ENCODE peak calls at places on chromosomes 4 and X, in four cellular contexts. H is left ventricle myocardium inferior, W is testis, K is cardiac muscle cell. T is an unnamed sample. For H3K4me1 and H3K9me3, the result is how much of the 10 kb centered on the place peaks cover.

GRCh38 chr4:158162637-158163036 is 10.2 kb downstream of the GASK1B start:
- DNase-seq in H (no peak), W (no peak), K (no peak), T (no peak)

GRCh38 chr4:159127745-159128518 is 25.1 kb downstream of the RAPGEF2 start:
- DNase-seq in H (no peak), W (no peak), K (no peak), T (no peak)

GRCh38 chr4:78057135-78057599 is at the start of gene FRAS1:
- DNase-seq in H (peak), W (peak), K (peak), T (peak)

GRCh38 chrX:120727503-120727902 is 97.6 kb upstream of the C1GALT1C1 start:
- DNase-seq in H (no peak), W (no peak), K (no peak), T (no peak)

GRCh38 chrX:136209016-136209738 is 42.0 kb downstream of the MAP7D3 start:
- DNase-seq in H (peak), W (peak), K (peak), T (no peak)

GRCh38 chr4:4857809-4858508 is 1.5 kb upstream of the MSX1 start:
- DNase-seq in H (no peak), W (no peak), K (no peak), T (no peak)

GRCh38 chr4:111399523-111400135 is 745.6 kb upstream of the FAM241A start:
- DNase-seq in H (no peak), W (no peak), K (no peak), T (no peak)

GRCh38 chr4:122715221-122715620 is 17.3 kb upstream of the BBS12 start:
- DNase-seq in H (no peak), W (no peak), K (no peak), T (no peak)

GRCh38 chrX:17876135-17876534 is 15.0 kb upstream of the RAI2 start:
- DNase-seq in H (no peak), W (no peak), K (no peak), T (no peak)

GRCh38 chrX:129540068-129540653 is at the start of gene OCRL:
- DNase-seq in H (peak), W (peak), K (peak), T (peak)

GRCh38 chrX:129576539-129576938 is 36.5 kb downstream of the OCRL start:
- DNase-seq in H (no peak), W (no peak), K (no peak), T (no peak)

GRCh38 chrX:133681897-133682296 is 266.6 kb upstream of the GPC4 start:
- DNase-seq in H (no peak), W (no peak), K (no peak), T (no peak)

GRCh38 chrX:133676344-133677122 is 261.2 kb upstream of the GPC4 start:
- DNase-seq in H (no peak), W (no peak), K (no peak), T (peak)

GRCh38 chrX:133685806-133686205 is 270.5 kb upstream of the GPC4 start:
- DNase-seq in H (no peak), W (no peak), K (no peak), T (no peak)

GRCh38 chrX:133677123-133678063 is 262.1 kb upstream of the GPC4 start:
- DNase-seq in H (no peak), W (no peak), K (no peak), T (no peak)

GRCh38 chrX:133681416-133681815 is 266.1 kb upstream of the GPC4 start:
- DNase-seq in H (no peak), W (no peak), K (no peak), T (no peak)
- H3K4me1 ChIP-seq in H (under half), W (under half), K (under half), T (under half)

DNA sequence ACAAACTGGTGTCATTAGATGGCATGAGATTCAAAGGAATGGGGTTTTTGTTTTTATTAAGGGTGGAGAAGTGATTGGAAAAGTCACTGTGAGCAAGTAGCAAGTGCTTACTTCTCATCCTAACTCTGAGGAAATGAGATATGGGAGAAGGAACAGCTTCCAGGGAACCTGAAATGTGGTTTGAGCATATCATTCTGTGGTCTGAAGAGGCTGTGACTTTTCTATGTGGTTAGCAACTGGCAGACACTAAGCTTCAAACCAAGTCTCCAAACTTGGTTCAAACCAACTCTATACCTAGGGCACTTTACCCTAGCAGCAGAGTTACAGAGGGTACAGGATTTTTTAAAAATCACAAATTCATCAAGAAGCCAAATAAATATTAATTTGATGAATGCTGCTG is 58.2 kb downstream of the DCLK2 start:
- DNase-seq in H (no peak), W (no peak), K (no peak), T (no peak)
- H3K9me3 ChIP-seq in H (under half), W (under half), K (under half), T (under half)

GRCh38 chr4:180840142-180840541 is 1403.1 kb upstream of the TENM3 start:
- DNase-seq in H (no peak), W (no peak), K (no peak), T (no peak)
- TF ChIP-seq CTCF in H (no peak), W (no peak), K (no peak), T (no peak)

DNA sequence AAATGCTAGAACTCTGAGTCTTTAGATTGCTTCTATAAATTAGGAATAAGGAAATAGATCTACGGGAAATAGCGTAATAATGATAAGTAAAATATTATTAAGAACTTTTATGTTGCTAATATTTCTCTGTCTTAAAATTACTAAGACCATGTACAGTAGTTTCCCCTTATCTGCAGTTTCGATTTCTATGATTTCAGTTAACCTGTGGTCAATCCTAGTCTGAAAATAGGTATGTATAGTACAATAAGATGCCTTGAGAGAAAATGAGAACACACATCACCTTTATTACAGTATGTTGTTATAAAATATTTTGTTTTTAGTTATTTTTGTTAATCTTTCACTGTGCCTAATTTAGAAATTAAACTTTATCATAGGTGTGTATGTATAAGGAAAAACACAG is 92.6 kb downstream of the CCSER1 start:
- DNase-seq in H (no peak), W (no peak), K (no peak), T (no peak)
- H3K4me1 ChIP-seq in H (under half), W (under half), K (under half), T (under half)

DNA sequence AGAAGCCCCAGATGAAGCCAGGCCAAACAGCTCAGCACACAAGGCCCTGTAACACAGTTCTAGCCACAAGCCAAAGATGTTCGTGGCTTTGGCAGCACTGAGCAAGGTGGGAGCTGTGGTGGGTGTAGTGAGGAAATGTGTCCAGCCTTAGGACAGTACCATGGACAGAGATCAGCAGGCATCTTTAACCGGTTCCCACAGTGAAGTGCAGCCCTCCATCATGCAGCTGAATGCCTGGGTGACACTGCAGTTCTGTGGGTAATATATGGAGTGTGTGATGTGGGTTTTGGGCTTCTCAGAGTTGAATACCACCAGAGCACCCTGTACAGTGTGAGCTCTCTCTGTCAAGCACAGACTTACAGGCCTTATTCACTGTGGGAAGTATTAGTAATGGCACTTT is 6.0 kb upstream of the NEXMIF start:
- DNase-seq in H (no peak), W (no peak), K (peak), T (no peak)
- H3K9me3 ChIP-seq in H (under half), W (under half), K (under half), T (under half)